ENCODE peak calls at places on chromosomes 5 and 9, in seven cellular contexts. V is adrenal gland; F is left ventricle myocardium inferior; X is naive thymus-derived CD4-positive, alpha-beta T cell; G is fibroblast of lung; P is IMR-90; I is body of pancreas. M is an unnamed sample.

GRCh38 chr9:21856301-21857094 is 54.1 kb downstream of the MTAP start:
- DNase-seq in P (peak; percentile 51), G (peak; percentile 31), X (no peak), F (no peak), V (no peak), I (peak; percentile 28), M (no peak)

GRCh38 chr9:133959966-133960567 is 32.1 kb downstream of the VAV2 start:
- DNase-seq in G (no peak), F (no peak), I (no peak), P (no peak), X (no peak), V (no peak), M (no peak)

GRCh38 chr9:16532681-16533450 is 337.6 kb downstream of the BNC2 start:
- DNase-seq in G (peak; percentile 88), I (no peak), F (no peak), V (no peak), X (no peak), P (peak; percentile 91), M (no peak)

GRCh38 chr5:4018968-4019766 is 423.5 kb downstream of the IRX1 start:
- DNase-seq in V (no peak), F (no peak), P (no peak), X (no peak), I (no peak), G (peak; percentile 35), M (no peak)

GRCh38 chr9:135288054-135288453 is 191.5 kb upstream of the PPP1R26 start:
- DNase-seq in I (no peak), G (no peak), V (no peak), X (no peak), P (no peak), F (no peak), M (no peak)

GRCh38 chr9:113808391-113809191 is 67.5 kb upstream of the ZNF618 start:
- DNase-seq in G (peak; percentile 80), F (peak; percentile 18), P (peak; percentile 83), V (peak; percentile 88), X (no peak), I (peak; percentile 57), M (no peak)

GRCh38 chr5:1393571-1394501 is 48.9 kb upstream of the CLPTM1L start:
- DNase-seq in G (no peak), X (no peak), P (no peak), F (no peak), V (no peak), I (no peak), M (no peak)

GRCh38 chr5:179140293-179140692 is 80.1 kb downstream of the ZNF354C start:
- DNase-seq in P (no peak), G (no peak), X (no peak), V (no peak), I (no peak), F (no peak), M (no peak)

GRCh38 chr5:92372766-92373165 is 989.6 kb upstream of the ARRDC3 start:
- DNase-seq in P (peak; percentile 21), G (peak; percentile 64), X (no peak), V (no peak), I (no peak), F (no peak), M (no peak)

GRCh38 chr9:13410566-13411031 is 131.1 kb upstream of the MPDZ start:
- DNase-seq in V (no peak), F (no peak), P (no peak), X (no peak), I (no peak), G (peak; percentile 68), M (peak; percentile 53)

GRCh38 chr5:153151558-153151957 is 338.9 kb upstream of the GRIA1 start:
- DNase-seq in P (no peak), X (no peak), G (no peak), I (no peak), V (no peak), F (no peak), M (no peak)

GRCh38 chr5:17000296-17000939 is 64.3 kb upstream of the MYO10 start:
- DNase-seq in P (peak; percentile 98), V (no peak), G (peak; percentile 99), X (no peak), F (no peak), I (no peak), M (no peak)

GRCh38 chr5:160616712-160617497 is 195.2 kb downstream of the PTTG1 start:
- DNase-seq in V (no peak), G (no peak), X (no peak), I (no peak), F (no peak), P (no peak), M (no peak)

GRCh38 chr5:97297063-97297715 is 114.1 kb upstream of the RIOK2 start:
- DNase-seq in F (no peak), P (peak; percentile 23), X (no peak), G (peak; percentile 5), V (no peak), I (no peak), M (peak; percentile 79)

DNA sequence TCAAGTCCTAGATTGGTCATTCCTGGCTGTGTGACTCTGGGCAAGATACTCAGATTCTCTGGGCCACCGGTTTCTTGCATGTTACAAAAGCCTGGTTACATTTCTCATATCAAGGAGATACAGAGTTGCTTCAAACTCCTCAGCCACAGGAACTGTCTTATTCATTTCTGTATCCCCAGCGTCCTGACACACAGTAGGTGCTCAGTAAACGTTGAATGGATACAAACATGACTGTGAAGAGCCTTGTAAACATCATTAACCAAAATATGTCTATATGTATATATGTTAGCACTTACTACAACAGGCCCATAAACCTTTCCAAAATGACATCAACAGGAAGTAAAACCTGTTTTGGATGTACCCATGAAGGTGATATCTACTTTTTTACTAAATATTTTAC is 1.6 kb downstream of the CLTB start:
- DNase-seq in F (no peak), G (no peak), P (no peak), X (no peak), I (no peak), V (no peak), M (no peak)
- H3K27ac ChIP-seq in F (peak overlapping the region; percentile 93), G (no peak overlapping the region), P (no peak overlapping the region), X (peak overlapping the region; percentile 86), I (no peak overlapping the region), V (peak overlapping the region; percentile 81), M (no peak overlapping the region)

GRCh38 chr5:53257806-53258373 is 148.3 kb upstream of the MOCS2 start:
- DNase-seq in F (no peak), G (peak; percentile 51), V (no peak), X (no peak), I (no peak), P (peak; percentile 18), M (no peak)

GRCh38 chr5:53250151-53250550 is 140.6 kb upstream of the MOCS2 start:
- DNase-seq in I (no peak), X (no peak), V (no peak), G (no peak), P (no peak), F (no peak), M (no peak)

GRCh38 chr5:53249529-53249928 is 140.0 kb upstream of the MOCS2 start:
- DNase-seq in G (peak; percentile 98), X (no peak), F (no peak), P (peak; percentile 98), I (no peak), V (peak; percentile 29), M (no peak)

GRCh38 chr5:53256746-53257145 is 147.2 kb upstream of the MOCS2 start:
- DNase-seq in F (no peak), G (peak; percentile 98), V (no peak), I (no peak), X (no peak), P (peak; percentile 89), M (no peak)

GRCh38 chr5:53253421-53253871 is 143.9 kb upstream of the MOCS2 start:
- DNase-seq in X (no peak), I (no peak), V (no peak), P (peak; percentile 93), G (peak; percentile 95), F (no peak), M (peak; percentile 91)
- H3K4me1 ChIP-seq in X (no peaks in the 10 kb centered on the region), I (no peaks in the 10 kb centered on the region), V (no peaks in the 10 kb centered on the region), P (peaks cover 19% of the 10 kb centered on the region), G (peaks cover 20% of the 10 kb centered on the region), F (no peaks in the 10 kb centered on the region), M (peaks cover 35% of the 10 kb centered on the region)

GRCh38 chr5:149485655-149486615 is 65.3 kb downstream of the CSNK1A1 start:
- DNase-seq in X (no peak), I (peak; percentile 88), V (peak; percentile 91), P (peak; percentile 100), F (peak; percentile 73), G (peak; percentile 100), M (peak; percentile 72)
- H3K27ac ChIP-seq in X (no peak overlapping the region), I (peak overlapping the region; percentile 46), V (peak overlapping the region; percentile 87), P (peak overlapping the region; percentile 84), F (peak overlapping the region; percentile 94), G (peak overlapping the region; percentile 92), M (no peak overlapping the region)

DNA sequence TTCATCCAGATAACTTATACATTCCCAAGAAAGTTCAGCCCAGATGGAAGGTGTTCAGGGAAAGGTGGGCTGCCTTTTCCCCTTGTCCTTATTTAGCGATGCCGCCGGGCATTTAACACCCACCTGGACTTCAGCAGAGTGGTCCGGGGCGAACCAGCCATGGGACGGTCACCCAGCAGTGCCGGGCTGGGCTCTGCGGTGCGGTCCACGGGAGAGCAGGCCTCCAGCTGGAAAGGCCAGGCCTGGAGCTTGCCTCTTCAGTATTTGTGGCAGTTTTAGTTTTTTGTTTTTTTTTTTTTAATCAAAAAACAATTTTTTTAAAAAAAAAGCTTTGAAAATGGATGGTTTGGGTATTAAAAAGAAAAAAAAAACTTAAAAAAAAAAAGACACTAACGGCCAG is 4.0 kb upstream of the PHYHD1 start:
- DNase-seq in G (no peak), F (no peak), P (no peak), X (no peak), V (no peak), I (no peak), M (no peak)
- H3K4me1 ChIP-seq in G (peaks cover 39% of the 10 kb centered on the region), F (peaks cover 100% of the 10 kb centered on the region), P (peaks cover 31% of the 10 kb centered on the region), X (no peaks in the 10 kb centered on the region), V (peaks cover 64% of the 10 kb centered on the region), I (peaks cover 93% of the 10 kb centered on the region), M (peaks cover 10% of the 10 kb centered on the region)

DNA sequence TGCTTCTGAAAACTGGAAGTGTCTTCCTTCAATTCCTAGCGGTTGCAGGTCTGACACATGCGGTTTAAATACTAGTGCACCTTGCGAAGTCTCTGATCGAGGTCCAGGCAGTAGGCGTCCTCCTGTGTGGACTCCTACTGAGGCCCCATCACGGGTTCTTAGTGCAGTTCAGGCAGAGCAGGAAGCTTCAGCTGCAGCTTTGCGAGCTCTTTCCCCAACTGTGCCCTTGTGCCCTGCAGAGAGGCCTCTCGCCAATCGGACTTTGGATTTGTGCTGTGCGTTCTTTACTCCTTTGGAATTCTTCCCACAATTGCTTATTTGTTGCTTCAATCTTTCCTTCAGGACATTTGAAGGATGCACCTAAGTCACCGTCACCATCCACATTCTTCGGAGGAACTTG is 40.6 kb upstream of the FAM120AOS start:
- DNase-seq in F (no peak), P (no peak), X (no peak), V (no peak), G (no peak), I (no peak), M (no peak)
- H3K27ac ChIP-seq in F (no peak overlapping the region), P (no peak overlapping the region), X (no peak overlapping the region), V (no peak overlapping the region), G (no peak overlapping the region), I (no peak overlapping the region), M (no peak overlapping the region)

GRCh38 chr9:106920091-106920490 is 57.1 kb downstream of the ZNF462 start:
- DNase-seq in G (no peak), P (no peak), I (no peak), V (no peak), X (no peak), F (no peak), M (no peak)
- H3K4me1 ChIP-seq in G (peaks cover 20% of the 10 kb centered on the region), P (peaks cover 18% of the 10 kb centered on the region), I (peaks cover 33% of the 10 kb centered on the region), V (peaks cover 56% of the 10 kb centered on the region), X (no peaks in the 10 kb centered on the region), F (peaks cover 75% of the 10 kb centered on the region), M (peaks cover 43% of the 10 kb centered on the region)

GRCh38 chr5:65903581-65903980 is 22.8 kb upstream of the ERBIN start:
- DNase-seq in I (no peak), V (no peak), P (no peak), G (peak; percentile 49), X (no peak), F (no peak), M (no peak)
- H3K27ac ChIP-seq in I (no peak overlapping the region), V (no peak overlapping the region), P (no peak overlapping the region), G (no peak overlapping the region), X (no peak overlapping the region), F (no peak overlapping the region), M (no peak overlapping the region)

GRCh38 chr9:129480227-129480626 is 140.7 kb downstream of the C9orf50 start:
- DNase-seq in I (no peak), P (no peak), X (no peak), F (no peak), V (no peak), G (peak; percentile 40), M (no peak)
- H3K4me1 ChIP-seq in I (peaks cover 55% of the 10 kb centered on the region), P (peaks cover 31% of the 10 kb centered on the region), X (peaks cover 11% of the 10 kb centered on the region), F (peaks cover 60% of the 10 kb centered on the region), V (peaks cover 84% of the 10 kb centered on the region), G (peaks cover 33% of the 10 kb centered on the region), M (peaks cover 11% of the 10 kb centered on the region)

M was measured in SJCRH30.